ENCODE peak calls at places on chromosomes 3 and 15, in seven cellular contexts. J is Peyer's patch, C is heart left ventricle, L is psoas muscle, O is mucosa of descending colon, Q is ovary, N is kidney. T is an unnamed sample. For H3K9me3, the result is how much of the 10 kb centered on the place peaks cover.

GRCh38 chr3:4907050-4907449 is 72.2 kb upstream of the BHLHE40 start:
- DNase-seq in O (no peak), L (no peak), Q (no peak), N (no peak), C (no peak), J (no peak), T (no peak)

GRCh38 chr3:17157713-17158112 is 273.0 kb downstream of the PLCL2 start:
- DNase-seq in L (peak), J (no peak), Q (no peak), N (no peak), C (no peak), O (no peak), T (no peak)

GRCh38 chr3:196127308-196128040 is 45.6 kb upstream of the TFRC start:
- DNase-seq in N (no peak), J (no peak), C (no peak), Q (no peak), O (peak), L (peak), T (no peak)

GRCh38 chr15:79248183-79248582 is 34.3 kb upstream of the ANKRD34C start:
- DNase-seq in O (no peak), N (no peak), L (no peak), J (no peak), Q (no peak), C (no peak), T (no peak)

GRCh38 chr3:133836497-133837158 is 31.0 kb downstream of the SRPRB start:
- DNase-seq in N (no peak), Q (no peak), C (no peak), O (no peak), J (no peak), L (no peak), T (no peak)

GRCh38 chr3:188491276-188491687 is 337.3 kb downstream of the LPP start:
- DNase-seq in C (peak), N (no peak), J (no peak), O (no peak), L (no peak), Q (no peak), T (no peak)

GRCh38 chr15:55197719-55198118 is 978 bp upstream of the RSL24D1 start:
- DNase-seq in L (no peak), O (no peak), N (no peak), Q (no peak), C (no peak), J (no peak), T (no peak)

GRCh38 chr15:77599899-77600298 is 32.8 kb downstream of the LINGO1 start:
- DNase-seq in N (no peak), C (peak), O (peak), J (peak), L (no peak), Q (no peak), T (no peak)

GRCh38 chr3:129645291-129645690 is 38.8 kb upstream of the PLXND1 start:
- DNase-seq in N (no peak), C (no peak), J (no peak), O (no peak), L (no peak), Q (no peak), T (no peak)

GRCh38 chr3:65642903-65643302 is 395.8 kb downstream of the MAGI1 start:
- DNase-seq in N (no peak), J (no peak), L (no peak), C (no peak), O (no peak), Q (no peak), T (no peak)

GRCh38 chr3:69143055-69143454 is 20.7 kb upstream of the LMOD3 start:
- DNase-seq in N (no peak), C (no peak), L (no peak), Q (no peak), J (no peak), O (no peak), T (no peak)

GRCh38 chr3:129352650-129353588 is 74.2 kb downstream of the HMCES start:
- DNase-seq in N (no peak), J (no peak), C (peak), O (no peak), Q (no peak), L (no peak), T (no peak)

GRCh38 chr3:182967218-182968204 is 12.8 kb downstream of the DCUN1D1 start:
- DNase-seq in L (no peak), Q (no peak), C (no peak), N (no peak), J (no peak), O (no peak), T (no peak)

GRCh38 chr15:42087926-42088800 is 6.2 kb downstream of the PLA2G4D start:
- DNase-seq in C (no peak), Q (no peak), J (peak), L (no peak), O (no peak), N (no peak), T (no peak)

GRCh38 chr3:197458906-197459470 is 96.8 kb downstream of the BDH1 start:
- DNase-seq in O (peak), Q (no peak), L (no peak), C (no peak), N (no peak), J (no peak), T (no peak)

GRCh38 chr15:75073197-75073596 is 49.8 kb downstream of the PPCDC start:
- DNase-seq in Q (no peak), J (no peak), L (no peak), O (no peak), N (peak), C (no peak), T (no peak)

GRCh38 chr15:90388462-90389182 is 580 bp downstream of the IQGAP1 start:
- DNase-seq in O (peak), N (peak), Q (peak), L (peak), J (peak), C (peak), T (peak)

GRCh38 chr3:171846594-171846993 is 3.4 kb downstream of the TMEM212 start:
- DNase-seq in C (no peak), L (no peak), Q (no peak), N (no peak), O (no peak), J (no peak), T (no peak)

GRCh38 chr3:55782806-55783205 is 295.7 kb upstream of the WNT5A start:
- DNase-seq in O (peak), J (no peak), Q (no peak), L (no peak), C (no peak), N (no peak), T (no peak)

GRCh38 chr15:74593122-74593521 is 22.5 kb upstream of the CLK3 start:
- DNase-seq in N (no peak), L (no peak), O (no peak), Q (no peak), J (no peak), C (no peak), T (peak)

GRCh38 chr3:194184265-194184751 is 48.4 kb downstream of the HES1 start:
- DNase-seq in L (no peak), C (no peak), N (no peak), O (no peak), Q (no peak), J (no peak), T (no peak)

GRCh38 chr15:90915808-90916440 is 12.8 kb downstream of the MAN2A2 start:
- DNase-seq in L (peak), N (peak), O (peak), C (peak), J (peak), Q (peak), T (peak)

GRCh38 chr15:39300451-39301153 is 280.3 kb upstream of the THBS1 start:
- DNase-seq in C (no peak), L (no peak), O (no peak), N (no peak), Q (no peak), J (no peak), T (no peak)

GRCh38 chr3:174955513-174956001 is 96.4 kb downstream of the NAALADL2 start:
- DNase-seq in O (no peak), C (no peak), J (no peak), Q (no peak), L (no peak), N (no peak), T (no peak)

GRCh38 chr3:60463655-60464054 is 787.6 kb downstream of the FHIT start:
- DNase-seq in O (no peak), N (no peak), J (no peak), C (no peak), L (no peak), Q (no peak), T (no peak)

GRCh38 chr3:171404376-171404982 is 55.7 kb downstream of the TNIK start:
- DNase-seq in L (no peak), N (no peak), Q (no peak), J (no peak), O (no peak), C (no peak), T (no peak)

GRCh38 chr15:90049666-90050604 is 48.8 kb downstream of the ZNF710 start:
- DNase-seq in N (peak), L (peak), C (no peak), Q (no peak), J (no peak), O (no peak), T (no peak)

GRCh38 chr3:66038384-66038725 is 363 bp downstream of the MAGI1 start:
- DNase-seq in Q (no peak), C (no peak), J (no peak), L (no peak), O (peak), N (no peak), T (no peak)

GRCh38 chr3:77207753-77208152 is 167.9 kb downstream of the ROBO2 start:
- DNase-seq in C (no peak), O (no peak), J (no peak), N (no peak), L (no peak), Q (no peak), T (no peak)

GRCh38 chr3:35437381-35437780 is 201.9 kb upstream of the ARPP21 start:
- DNase-seq in Q (no peak), L (no peak), N (no peak), C (no peak), J (no peak), O (no peak), T (no peak)

GRCh38 chr3:128487813-128488635 is 5.0 kb downstream of the GATA2 start:
- DNase-seq in N (peak), Q (peak), O (peak), C (peak), J (no peak), L (peak), T (peak)

GRCh38 chr15:63134245-63134644 is 12.6 kb downstream of the LACTB start:
- DNase-seq in Q (no peak), N (no peak), J (no peak), L (no peak), C (no peak), O (no peak), T (no peak)

GRCh38 chr3:98003306-98003969 is 31.2 kb upstream of the RIOX2 start:
- DNase-seq in C (no peak), N (no peak), J (no peak), Q (no peak), L (no peak), O (no peak), T (no peak)

GRCh38 chr3:59820352-59820934 is 770.6 kb upstream of the CFAP20DC start:
- DNase-seq in O (no peak), N (no peak), L (no peak), Q (no peak), C (no peak), J (no peak), T (no peak)

GRCh38 chr15:75028991-75029377 is 5.6 kb downstream of the PPCDC start:
- DNase-seq in N (no peak), J (no peak), C (no peak), L (no peak), O (no peak), Q (no peak), T (no peak)

GRCh38 chr15:85692873-85693272 is 101.9 kb downstream of the KLHL25 start:
- DNase-seq in J (peak), L (no peak), O (peak), Q (no peak), C (no peak), N (no peak), T (no peak)

GRCh38 chr3:77079988-77080585 is 40.2 kb downstream of the ROBO2 start:
- DNase-seq in L (no peak), J (no peak), N (no peak), C (no peak), Q (no peak), O (no peak), T (no peak)

GRCh38 chr15:66095871-66096710 is 157.5 kb downstream of the MEGF11 start:
- DNase-seq in L (no peak), N (no peak), Q (no peak), J (no peak), C (no peak), O (no peak), T (no peak)

GRCh38 chr3:158528306-158528705 is 42.7 kb upstream of the MLF1 start:
- DNase-seq in N (no peak), C (no peak), O (no peak), J (no peak), Q (no peak), L (no peak), T (no peak)

DNA sequence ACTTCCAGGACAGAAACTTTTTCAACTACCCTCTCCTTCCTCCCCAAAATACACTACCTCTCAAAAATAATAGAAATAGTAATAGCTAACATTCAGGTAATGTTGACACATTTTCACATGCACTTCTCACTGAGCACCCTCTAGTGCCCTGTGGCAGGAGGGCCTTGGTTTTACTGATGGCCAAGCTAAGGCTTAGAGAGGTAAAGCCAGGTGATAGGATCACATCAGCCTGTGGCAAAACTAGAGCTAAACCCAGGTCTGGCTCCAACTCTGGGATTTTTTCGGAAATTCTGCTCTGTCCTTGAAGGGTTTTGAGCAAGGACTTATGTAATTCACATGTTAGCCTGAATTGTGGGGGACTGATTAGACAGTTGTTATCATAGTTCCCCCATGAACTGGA is 922 bp upstream of the TAMM41 start:
- DNase-seq in J (no peak), N (no peak), O (no peak), L (no peak), Q (no peak), C (no peak), T (no peak)
- TF ChIP-seq CTCF in J (no peak), N (no peak), O (no peak), L (no peak), Q (no peak), C (no peak), T (no peak)

GRCh38 chr3:45992820-45993219 is 2.8 kb downstream of the FYCO1 start:
- DNase-seq in N (no peak), J (no peak), Q (no peak), L (no peak), C (no peak), O (no peak), T (no peak)

GRCh38 chr3:45995370-45996192 is at the start of gene FYCO1:
- DNase-seq in Q (peak), O (peak), L (peak), J (peak), N (peak), C (peak), T (peak)

GRCh38 chr3:45994661-45995369 is 809 bp downstream of the FYCO1 start:
- DNase-seq in J (peak), L (peak), N (no peak), C (peak), O (peak), Q (no peak), T (no peak)

GRCh38 chr3:45992133-45992729 is 3.4 kb downstream of the FYCO1 start:
- DNase-seq in J (no peak), C (peak), Q (no peak), L (no peak), N (no peak), O (no peak), T (no peak)

DNA sequence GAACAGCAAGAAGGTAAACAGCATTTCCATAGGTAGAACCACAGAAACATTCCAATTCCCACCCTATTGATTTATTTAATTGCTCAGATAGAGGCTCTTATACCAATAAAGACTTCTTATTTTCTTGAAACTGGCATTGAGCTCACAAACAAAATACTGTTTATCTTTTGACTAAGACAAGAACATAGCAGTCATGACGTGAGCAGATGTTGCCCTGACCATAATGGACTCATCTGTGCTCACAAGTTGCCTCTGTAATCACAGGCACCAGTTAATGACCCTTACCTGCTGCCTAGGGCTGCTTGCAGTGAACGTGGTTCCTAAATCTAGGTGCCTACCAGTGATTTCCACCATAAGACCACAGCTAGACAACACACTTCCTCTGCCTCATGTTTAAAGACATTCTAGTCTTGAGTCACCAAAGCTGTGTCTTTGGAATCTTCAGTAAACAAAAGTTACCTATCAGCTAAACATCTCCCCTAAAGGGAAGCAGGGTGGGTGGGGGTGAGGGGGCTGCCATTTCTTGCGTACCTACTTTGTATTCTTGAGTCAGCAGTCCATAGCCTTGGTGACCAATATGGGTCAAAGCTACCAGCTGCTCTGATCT is 2.1 kb downstream of the FYCO1 start:
- DNase-seq in Q (no peak), O (no peak), L (no peak), N (no peak), C (no peak), J (no peak), T (no peak)
- H3K4me3 ChIP-seq in Q (no peak), O (no peak), L (peak), N (no peak), C (peak), J (no peak), T (no peak)

DNA sequence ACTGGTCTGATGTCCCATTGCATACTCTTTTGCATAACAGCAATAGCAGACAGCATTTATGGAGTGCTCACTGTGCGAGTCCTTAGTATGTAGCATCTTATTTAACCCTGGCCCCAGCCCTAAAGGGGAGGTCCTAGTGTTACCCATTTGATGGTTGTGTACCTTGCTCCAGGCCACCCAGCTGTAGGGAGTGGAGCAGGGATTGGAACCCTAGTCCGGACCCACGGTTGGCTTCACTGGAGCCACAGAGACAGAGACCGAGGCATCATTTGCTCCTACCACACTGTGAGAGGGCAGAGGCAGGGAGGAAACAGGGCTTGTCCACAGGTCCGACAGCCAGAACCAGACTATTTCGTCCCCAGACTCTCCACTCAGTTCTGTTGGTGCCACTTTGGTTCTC is 16.0 kb upstream of the TSEN2 start:
- DNase-seq in N (no peak), L (no peak), C (no peak), J (no peak), Q (no peak), O (no peak), T (no peak)
- H3K9me3 ChIP-seq in N (under half), L (under half), C (under half), J (under half), Q (under half), O (under half), T (under half)

GRCh38 chr3:34260991-34261365 is 462.5 kb downstream of the PDCD6IP start:
- DNase-seq in J (no peak), C (no peak), Q (no peak), N (no peak), L (no peak), O (no peak), T (no peak)

GRCh38 chr3:34263014-34263714 is 464.7 kb downstream of the PDCD6IP start:
- DNase-seq in O (no peak), C (no peak), J (no peak), L (no peak), Q (no peak), N (no peak), T (no peak)

GRCh38 chr3:34256791-34257190 is 458.4 kb downstream of the PDCD6IP start:
- DNase-seq in N (no peak), L (no peak), C (no peak), J (no peak), Q (no peak), O (no peak), T (no peak)

GRCh38 chr3:34258271-34259015 is 460.0 kb downstream of the PDCD6IP start:
- DNase-seq in L (no peak), O (no peak), C (no peak), J (no peak), N (no peak), Q (no peak), T (no peak)

DNA sequence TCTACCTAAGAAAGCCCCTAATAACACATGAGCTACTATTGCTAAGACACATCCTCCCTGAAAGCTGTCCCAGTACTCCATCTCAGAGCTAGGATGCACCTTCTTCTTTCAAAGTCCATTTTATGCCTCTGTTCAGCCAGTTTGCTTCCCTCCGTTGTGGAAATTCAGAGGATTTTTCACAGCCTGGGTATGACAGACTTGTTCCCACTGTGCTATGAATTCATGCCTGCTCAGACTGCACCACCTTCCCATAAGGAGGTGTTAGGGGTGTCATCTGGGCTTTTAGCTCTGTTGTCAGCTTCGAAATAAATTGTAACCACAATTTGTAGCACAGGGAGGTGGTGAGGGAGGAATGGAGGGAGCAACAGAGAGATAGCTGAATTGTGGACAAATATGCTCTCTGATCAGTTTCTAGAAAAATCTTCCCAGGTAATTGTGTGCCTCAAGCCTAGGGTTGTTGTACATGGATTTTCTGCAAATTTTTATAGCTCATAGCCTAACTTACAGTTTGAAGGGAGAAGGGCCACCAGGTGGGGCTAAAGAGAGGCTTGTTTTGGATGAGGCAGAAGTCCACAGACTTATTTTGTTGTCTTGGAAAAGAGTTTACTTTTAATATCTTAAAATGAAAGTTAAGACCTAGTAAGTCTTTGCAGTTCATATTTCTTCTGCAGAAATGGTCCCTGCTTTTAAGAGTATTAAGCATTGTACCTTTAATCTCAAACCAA is 462.0 kb downstream of the PDCD6IP start:
- DNase-seq in O (peak), N (no peak), C (peak), J (peak), L (no peak), Q (peak), T (peak)
- TF ChIP-seq CTCF in O (peak), N (peak), C (peak), J (no peak), L (peak), Q (no peak), T (no peak)

GRCh38 chr3:43288366-43288765 is 2.0 kb downstream of the SNRK start:
- DNase-seq in Q (no peak), N (no peak), L (no peak), O (no peak), C (no peak), J (no peak), T (no peak)

GRCh38 chr3:43287514-43287913 is 1.2 kb downstream of the SNRK start:
- DNase-seq in Q (no peak), C (no peak), N (no peak), L (no peak), J (no peak), O (peak), T (no peak)

GRCh38 chr3:43286115-43286885 is at the start of gene SNRK:
- DNase-seq in J (peak), O (peak), C (peak), L (peak), Q (peak), N (peak), T (peak)

GRCh38 chr3:43286886-43287301 is 554 bp downstream of the SNRK start:
- DNase-seq in Q (no peak), O (peak), C (no peak), N (no peak), L (no peak), J (no peak), T (no peak)

GRCh38 chr3:43285644-43286043 is 696 bp upstream of the SNRK start:
- DNase-seq in O (no peak), J (no peak), N (no peak), Q (peak), C (no peak), L (no peak), T (no peak)
- H3K4me3 ChIP-seq in O (no peak), J (no peak), N (peak), Q (peak), C (peak), L (peak), T (no peak)

T was measured in lung.